ENCODE peak calls at places on chromosomes 4 and X, in four cellular contexts. T is ascending aorta, X is left ventricle myocardium inferior, F is fibroblast of pulmonary artery. W is an unnamed sample.
A peak's percentile ranks its signal among the peaks of the same experiment; 100 is the strongest.

GRCh38 chr4:141636771-141637460 is 533 bp downstream of the IL15 start:
- DNase-seq in T (peak; percentile 73), F (peak; percentile 51), X (peak; percentile 26), W (peak; percentile 73)

GRCh38 chr4:169024762-169025161 is 14.7 kb upstream of the CBR4 start:
- DNase-seq in X (no peak), F (peak; percentile 74), T (no peak), W (peak; percentile 57)

GRCh38 chr4:66178901-66179300 is 508.6 kb upstream of the EPHA5 start:
- DNase-seq in X (no peak), F (peak; percentile 39), T (no peak), W (no peak)

GRCh38 chrX:130401415-130402210 is at the start of gene RBMX2:
- DNase-seq in T (peak; percentile 80), F (peak; percentile 72), X (peak; percentile 73), W (peak; percentile 84)

GRCh38 chrX:113759422-113759821 is 824.5 kb upstream of the HTR2C start:
- DNase-seq in F (no peak), X (no peak), T (no peak), W (peak; percentile 1)

GRCh38 chr4:105191621-105192210 is 45.0 kb downstream of the TET2 start:
- DNase-seq in F (peak; percentile 53), T (no peak), X (no peak), W (peak; percentile 62)

GRCh38 chr4:80197601-80198444 is 520 bp downstream of the PRDM8 start:
- DNase-seq in X (no peak), F (peak; percentile 10), T (no peak), W (no peak)

GRCh38 chr4:39255266-39255665 is 72.9 kb downstream of the WDR19 start:
- DNase-seq in F (peak; percentile 82), T (no peak), X (no peak), W (no peak)

GRCh38 chr4:44522761-44523445 is 74.3 kb upstream of the KCTD8 start:
- DNase-seq in T (no peak), X (no peak), F (no peak), W (no peak)

GRCh38 chr4:183099537-183100297 is 660 bp downstream of the WWC2 start:
- DNase-seq in X (peak; percentile 36), F (no peak), T (peak; percentile 68), W (no peak)

GRCh38 chr4:102318526-102318925 is 26.8 kb downstream of the SLC39A8 start:
- DNase-seq in X (no peak), F (no peak), T (no peak), W (no peak)

GRCh38 chr4:6147441-6147840 is 52.9 kb downstream of the JAKMIP1 start:
- DNase-seq in X (no peak), T (no peak), F (no peak), W (no peak)

GRCh38 chr4:25953740-25954139 is 39.7 kb downstream of the SMIM20 start:
- DNase-seq in F (peak; percentile 31), X (no peak), T (no peak), W (no peak)

GRCh38 chr4:81625422-81626417 is 154.0 kb upstream of the RASGEF1B start:
- DNase-seq in T (no peak), F (no peak), X (no peak), W (no peak)

DNA sequence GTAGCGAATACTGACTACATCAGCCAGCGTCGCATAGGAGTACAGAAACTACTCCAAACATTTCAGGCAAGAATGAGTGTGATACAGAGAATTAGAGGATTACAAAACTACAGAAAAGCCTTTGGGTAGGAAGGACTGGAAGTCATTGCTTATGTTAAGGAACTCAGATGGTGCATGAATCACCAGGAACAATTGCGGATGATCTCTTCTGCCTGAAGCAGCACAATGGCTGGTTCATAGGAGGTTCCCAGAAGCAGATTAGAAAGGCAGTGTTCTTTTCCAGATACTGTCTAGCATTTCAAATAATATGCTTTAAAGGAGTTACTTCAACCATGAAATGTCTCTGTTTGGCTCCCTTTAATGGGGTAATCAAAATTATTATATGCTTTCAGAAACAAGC is 42.5 kb upstream of the MAP9 start:
- DNase-seq in X (no peak), F (peak; percentile 55), T (no peak), W (no peak)
- H3K4me3 ChIP-seq in X (no peak overlapping the region), F (no peak overlapping the region), T (no peak overlapping the region), W (no peak overlapping the region)

GRCh38 chr4:3677671-3678070 is 88.5 kb upstream of the ADRA2C start:
- DNase-seq in X (no peak), F (no peak), T (no peak), W (no peak)
- TF ChIP-seq CTCF in X (no peak), F (no peak), T (no peak), W (no peak)

GRCh38 chr4:93828830-93829530 is 427 bp downstream of the ATOH1 start:
- DNase-seq in T (no peak), F (no peak), X (no peak), W (no peak)
- H3K4me3 ChIP-seq in T (peak overlapping the region; percentile 54), F (peak overlapping the region; percentile 21), X (peak overlapping the region; percentile 63), W (no peak overlapping the region)

DNA sequence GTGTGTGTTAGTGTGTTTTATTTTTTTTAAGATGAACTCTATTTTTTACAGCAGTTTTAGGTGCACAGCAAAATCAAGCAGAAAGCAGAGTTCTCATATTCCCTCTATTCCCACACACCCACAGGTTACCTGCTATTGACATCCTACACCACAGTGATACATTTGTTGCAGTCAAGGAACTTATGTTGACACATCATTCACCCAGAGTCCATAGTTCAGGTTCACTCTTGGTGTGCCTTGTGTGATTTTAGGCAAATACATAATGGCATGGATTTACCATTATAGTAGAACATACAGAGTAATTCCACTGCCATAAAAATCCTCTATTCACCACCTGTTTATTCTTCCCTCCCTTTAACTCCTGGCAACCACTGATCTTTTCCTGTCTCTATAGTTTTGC is 28.7 kb downstream of the DIAPH2 start:
- DNase-seq in F (no peak), T (no peak), X (no peak), W (no peak)
- TF ChIP-seq CTCF in F (no peak), T (no peak), X (no peak), W (no peak)

DNA sequence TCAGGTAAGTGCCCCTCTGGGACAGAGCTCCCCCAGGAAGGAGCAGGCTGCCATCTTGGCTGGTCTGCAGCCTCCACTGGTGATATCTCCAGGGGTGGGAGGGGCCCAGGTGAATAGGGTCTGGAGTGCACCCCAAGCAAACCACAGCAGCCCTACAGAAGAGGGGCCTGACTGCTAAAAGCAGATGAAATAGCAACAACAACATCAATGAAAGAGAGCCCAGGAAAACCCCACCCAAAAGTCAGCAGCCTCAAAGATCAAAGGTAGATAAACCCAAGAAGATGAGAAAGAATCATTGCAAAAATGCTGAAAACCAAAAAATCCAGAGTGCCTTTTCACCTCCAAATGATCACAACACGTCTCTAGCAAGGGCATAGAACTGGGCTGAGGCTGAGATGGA is 92.5 kb upstream of the PAGE3 start:
- DNase-seq in X (no peak), T (no peak), F (no peak), W (no peak)
- H3K4me3 ChIP-seq in X (no peak overlapping the region), T (no peak overlapping the region), F (no peak overlapping the region), W (no peak overlapping the region)

DNA sequence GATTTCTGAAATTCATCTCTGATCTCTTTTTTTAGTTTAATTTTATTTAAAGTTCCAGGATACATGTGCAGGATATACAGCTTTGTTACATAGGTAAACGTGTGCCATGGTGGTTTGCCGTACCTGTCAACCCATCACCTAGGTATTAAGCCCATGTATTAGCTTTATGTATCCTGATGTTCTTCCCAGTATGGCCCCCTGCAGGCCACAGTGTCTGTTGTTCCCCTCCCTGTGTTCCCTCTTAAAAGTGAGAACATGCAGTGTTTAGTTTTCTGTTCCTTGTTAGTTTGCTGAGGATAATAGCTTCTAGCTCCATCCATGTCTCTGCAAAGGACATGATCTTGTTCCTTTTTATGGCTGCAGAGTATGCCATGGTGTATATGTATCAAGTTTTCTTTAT is 153.2 kb downstream of the RAPGEF2 start:
- DNase-seq in F (no peak), X (no peak), T (no peak), W (no peak)
- TF ChIP-seq CTCF in F (peak; percentile 4), X (peak; percentile 10), T (no peak), W (no peak)

GRCh38 chr4:15717126-15717525 is 14.3 kb downstream of the BST1 start:
- DNase-seq in F (peak; percentile 72), T (no peak), X (no peak), W (no peak)

GRCh38 chr4:15719506-15719905 is 16.6 kb downstream of the BST1 start:
- DNase-seq in F (peak; percentile 69), T (peak; percentile 55), X (no peak), W (no peak)

GRCh38 chr4:15718959-15719358 is 16.1 kb downstream of the BST1 start:
- DNase-seq in X (no peak), F (no peak), T (peak; percentile 62), W (no peak)

GRCh38 chr4:15718465-15718864 is 15.6 kb downstream of the BST1 start:
- DNase-seq in F (no peak), X (no peak), T (peak; percentile 53), W (no peak)

DNA sequence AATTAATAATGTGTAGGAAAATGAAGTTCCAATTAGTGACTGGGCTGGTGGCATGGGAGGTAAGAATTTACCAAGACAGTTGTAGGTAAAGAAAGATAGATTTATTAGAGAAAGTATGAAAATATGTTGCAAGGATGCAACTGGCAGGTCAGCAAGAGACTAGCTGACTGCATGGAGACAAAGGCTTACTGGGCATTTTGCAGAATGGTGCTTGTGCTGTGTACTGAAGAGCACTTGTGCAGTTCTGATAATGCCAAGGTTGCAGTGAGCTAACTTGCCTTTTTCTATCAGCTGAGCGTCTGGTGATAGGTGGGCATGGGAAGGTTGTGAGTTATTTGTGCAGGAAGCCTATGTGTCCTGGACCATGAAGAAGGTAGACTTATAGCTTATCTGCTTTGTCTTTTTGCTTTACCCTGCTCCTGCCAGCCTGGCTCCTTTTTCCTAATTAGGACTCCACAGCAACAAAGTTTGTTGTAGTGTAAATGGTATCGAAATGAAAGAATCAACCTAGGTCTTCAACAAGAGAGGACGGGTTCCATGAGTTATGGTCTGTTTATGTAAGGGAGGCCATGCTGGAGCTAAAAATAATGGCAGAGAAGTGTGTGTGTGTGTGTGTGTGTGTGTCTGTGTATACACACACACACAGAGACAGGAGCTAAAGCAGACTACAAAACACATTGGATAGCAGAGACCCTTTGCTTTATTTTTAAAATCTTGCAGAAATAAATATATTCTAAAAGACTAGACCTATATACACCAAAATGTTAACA is 15.0 kb downstream of the BST1 start:
- DNase-seq in T (no peak), X (no peak), F (no peak), W (no peak)
- H3K4me3 ChIP-seq in T (no peak overlapping the region), X (no peak overlapping the region), F (no peak overlapping the region), W (no peak overlapping the region)

GRCh38 chrX:19991350-19991718 is 473 bp upstream of the BCLAF3 start:
- DNase-seq in F (no peak), T (no peak), X (no peak), W (no peak)
- TF ChIP-seq CTCF in F (no peak), T (no peak), X (no peak), W (no peak)

DNA sequence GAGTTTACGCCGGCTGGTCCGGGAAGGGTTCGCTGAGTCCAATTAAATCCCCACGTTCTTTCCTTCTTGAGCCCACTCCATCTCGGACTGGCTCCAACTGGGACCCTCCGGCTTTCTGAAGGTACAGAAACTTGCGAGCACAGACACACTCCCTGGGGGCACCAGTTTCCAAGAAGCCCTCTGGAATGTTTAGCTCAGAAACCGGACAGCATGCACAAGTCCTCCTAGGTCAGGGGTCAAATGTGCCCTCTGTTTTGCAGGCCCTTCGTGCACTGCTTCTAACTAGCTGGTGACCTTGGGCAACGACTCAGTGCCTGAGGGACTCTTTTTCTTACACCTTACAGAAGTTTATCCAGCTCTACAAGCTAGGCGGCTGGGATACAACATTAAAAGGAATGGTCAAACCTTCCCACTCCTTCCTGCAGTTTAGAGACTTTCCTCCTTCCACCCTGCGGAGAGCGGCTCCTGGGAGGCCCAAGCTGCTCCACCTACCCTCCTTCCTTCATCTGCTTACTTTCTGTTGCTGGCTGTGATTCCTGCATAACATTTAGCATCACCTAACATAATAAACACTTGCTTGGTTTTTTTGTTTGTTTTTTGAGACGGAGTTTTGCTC is 275.5 kb downstream of the BCOR start:
- DNase-seq in F (no peak), X (no peak), T (no peak), W (no peak)
- H3K4me3 ChIP-seq in F (no peak overlapping the region), X (no peak overlapping the region), T (no peak overlapping the region), W (no peak overlapping the region)

W was measured in GM12865.